ENCODE peak calls at places on chromosomes 1 and 21, in eight cellular contexts. F is GM12864, E is foreskin fibroblast, N is psoas muscle, G is breast epithelium, V is body of pancreas, W is AG04450, Z is fibroblast of mammary gland. B is an unnamed sample.

GRCh38 chr1:164958995-164959788 is 397.3 kb downstream of the LMX1A start:
- DNase-seq in W (no peak), G (no peak), E (no peak), F (no peak), N (no peak), Z (peak), V (no peak), B (no peak)

GRCh38 chr21:43734830-43735229 is 15.9 kb downstream of the PDXK start:
- DNase-seq in F (no peak), G (no peak), N (peak), W (no peak), E (no peak), Z (peak), V (no peak), B (peak)

GRCh38 chr1:8089535-8090228 is 63.6 kb upstream of the ERRFI1 start:
- DNase-seq in F (no peak), E (peak), W (no peak), V (no peak), G (no peak), Z (peak), N (no peak), B (no peak)

GRCh38 chr1:76949503-76949902 is 82.2 kb downstream of the ST6GALNAC5 start:
- DNase-seq in E (peak), W (no peak), N (no peak), V (no peak), Z (peak), F (no peak), G (no peak), B (no peak)

GRCh38 chr1:16111771-16112557 is 38.5 kb upstream of the FAM131C start:
- DNase-seq in W (peak), Z (peak), E (peak), N (no peak), V (peak), G (no peak), F (no peak), B (no peak)

GRCh38 chr1:68230901-68231626 is 1.3 kb downstream of the WLS start:
- DNase-seq in F (no peak), G (peak), W (no peak), E (no peak), Z (no peak), N (peak), V (peak), B (peak)

GRCh38 chr1:153260980-153261792 is 1.7 kb downstream of the LORICRIN start:
- DNase-seq in N (peak), Z (no peak), F (no peak), V (peak), E (peak), W (no peak), G (no peak), B (no peak)

GRCh38 chr1:21072721-21073120 is 104.0 kb downstream of the EIF4G3 start:
- DNase-seq in F (no peak), W (no peak), V (no peak), Z (peak), N (no peak), G (no peak), E (peak), B (no peak)

GRCh38 chr1:206855863-206856262 is 9.6 kb upstream of the IL20 start:
- DNase-seq in N (no peak), Z (no peak), F (no peak), E (no peak), G (no peak), W (no peak), V (no peak), B (no peak)

GRCh38 chr1:223242382-223242955 is 99.4 kb upstream of the TLR5 start:
- DNase-seq in G (no peak), V (no peak), Z (peak), W (no peak), N (no peak), F (no peak), E (no peak), B (no peak)

GRCh38 chr1:243269461-243269801 is 13.6 kb downstream of the SDCCAG8 start:
- DNase-seq in Z (no peak), V (no peak), E (no peak), F (no peak), W (no peak), G (no peak), N (no peak), B (no peak)

GRCh38 chr1:145977486-145978476 is 13.3 kb downstream of the POLR3GL start:
- DNase-seq in Z (peak), N (peak), V (peak), E (peak), W (peak), G (peak), F (peak), B (peak)

GRCh38 chr1:180929389-180929788 is 16.7 kb downstream of the KIAA1614 start:
- DNase-seq in W (no peak), Z (no peak), G (no peak), E (no peak), F (no peak), V (no peak), N (no peak), B (no peak)
- TF ChIP-seq CTCF in W (no peak), Z (no peak), G (no peak), E (no peak), F (no peak), V (no peak), N (no peak), B (no peak)

DNA sequence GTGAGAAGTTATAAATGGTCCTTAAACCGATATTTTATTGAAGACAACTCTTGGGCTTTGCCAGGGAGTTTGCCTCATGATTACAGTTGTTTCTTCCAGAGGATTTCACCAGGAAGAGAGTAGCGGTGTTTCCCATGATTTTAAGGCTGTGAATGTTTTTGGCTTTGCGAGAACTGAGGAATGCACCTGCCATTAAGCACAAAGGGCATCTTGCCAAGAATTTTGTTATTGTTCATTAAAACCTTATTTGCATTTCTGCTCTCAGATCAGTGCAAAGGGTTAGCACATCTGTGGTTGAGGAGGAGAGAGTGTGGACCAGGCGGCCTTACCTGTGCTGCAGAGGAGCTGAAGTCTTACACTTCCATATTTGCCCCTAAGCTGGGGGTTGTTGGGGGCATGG is 13.8 kb downstream of the CNIH3 start:
- DNase-seq in Z (no peak), F (no peak), V (no peak), W (no peak), E (no peak), N (no peak), G (no peak), B (no peak)
- TF ChIP-seq CTCF in Z (no peak), F (no peak), V (no peak), W (no peak), E (no peak), N (no peak), G (no peak), B (no peak)

DNA sequence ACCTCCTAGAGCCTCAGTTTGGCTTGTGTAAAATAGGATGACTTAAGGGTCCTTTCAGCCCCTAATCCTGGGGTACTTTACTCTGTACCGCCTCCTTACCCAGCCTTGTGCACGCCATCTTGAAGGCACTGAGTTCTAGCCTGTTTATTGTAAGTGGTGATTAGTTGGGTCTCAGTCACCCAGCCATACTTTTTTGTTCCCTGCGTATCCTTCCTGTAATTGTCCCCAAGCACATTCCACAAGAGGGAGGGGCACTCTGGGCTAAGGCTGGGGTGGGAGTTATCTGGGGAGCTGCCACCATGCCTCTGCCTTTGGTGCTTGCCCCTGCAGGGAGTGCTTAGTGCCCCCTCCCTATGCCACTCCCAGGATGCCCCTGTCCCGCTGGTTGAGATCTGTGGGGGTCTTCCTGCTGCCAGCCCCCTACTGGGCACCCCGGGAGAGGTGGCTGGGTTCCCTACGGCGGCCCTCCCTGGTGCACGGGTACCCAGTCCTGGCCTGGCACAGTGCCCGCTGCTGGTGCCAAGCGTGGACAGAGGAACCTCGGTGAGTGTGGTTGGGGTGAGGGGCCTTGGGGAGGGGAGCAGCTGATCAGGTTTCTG is 856 bp downstream of the FDPS start:
- DNase-seq in Z (no peak), F (no peak), G (no peak), N (no peak), E (no peak), W (no peak), V (peak), B (peak)
- TF ChIP-seq CTCF in Z (no peak), F (peak), G (no peak), N (no peak), E (no peak), W (no peak), V (no peak), B (no peak)

DNA sequence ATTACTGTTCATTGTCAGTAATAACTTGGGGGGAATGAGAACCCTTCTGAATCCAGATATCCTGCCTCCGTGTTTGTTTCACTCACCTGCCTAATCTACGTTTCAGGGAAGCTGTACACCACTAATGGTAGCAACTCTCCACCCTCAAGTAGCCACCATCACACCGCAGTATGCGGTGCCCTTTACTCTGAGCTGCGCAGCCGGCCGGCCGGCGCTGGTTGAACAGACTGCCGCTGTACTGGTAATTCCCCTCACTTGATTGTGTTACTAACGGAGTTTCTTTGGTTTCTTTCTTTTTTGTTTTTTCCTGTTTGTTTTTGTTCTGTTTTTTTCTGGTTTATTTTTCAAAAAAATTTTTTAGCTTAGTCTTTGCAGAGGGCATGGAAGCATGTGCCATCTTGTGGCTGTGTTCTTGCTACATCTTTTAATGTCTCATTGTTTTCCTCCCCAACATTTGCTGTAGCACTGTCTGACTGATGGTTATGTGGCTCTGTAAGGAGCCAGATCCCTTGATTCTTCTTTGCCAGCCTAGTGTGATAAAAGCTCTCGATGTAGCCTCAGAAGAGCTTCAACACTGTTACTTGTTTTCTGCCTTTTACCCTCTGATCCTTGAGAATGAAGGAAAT is 15.9 kb upstream of the OLFML3 start:
- DNase-seq in W (no peak), G (no peak), N (no peak), V (no peak), E (no peak), Z (no peak), F (no peak), B (no peak)
- TF ChIP-seq CTCF in W (peak), G (no peak), N (no peak), V (no peak), E (peak), Z (peak), F (no peak), B (no peak)

GRCh38 chr1:34547043-34547674 is 207.7 kb upstream of the GJB5 start:
- DNase-seq in F (no peak), Z (no peak), N (no peak), E (no peak), V (no peak), G (no peak), W (no peak), B (no peak)
- TF ChIP-seq CTCF in F (peak), Z (no peak), N (no peak), E (peak), V (no peak), G (no peak), W (peak), B (no peak)

DNA sequence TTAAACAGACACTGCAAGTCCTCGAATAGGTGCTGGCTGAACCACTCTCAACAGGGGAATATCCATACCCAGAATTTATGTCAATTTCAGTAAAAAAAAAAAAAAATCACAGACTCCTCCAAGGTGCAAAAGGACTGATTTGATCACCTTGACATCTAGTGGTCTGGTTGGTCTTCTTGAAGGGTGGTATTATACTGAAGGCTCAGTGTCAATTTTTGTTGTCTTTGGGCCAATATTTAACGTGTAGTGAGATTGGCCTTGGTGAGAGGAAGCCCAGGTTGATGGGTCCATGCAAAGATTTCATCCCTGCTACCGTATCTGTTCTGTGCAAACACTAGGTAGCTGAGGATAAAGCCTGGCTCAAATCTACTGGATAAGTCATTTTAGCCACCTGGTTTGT is 4.0 kb upstream of the GBP5 start:
- DNase-seq in Z (no peak), V (no peak), W (no peak), G (no peak), N (no peak), E (no peak), F (no peak), B (no peak)
- TF ChIP-seq CTCF in Z (no peak), V (no peak), W (no peak), G (no peak), N (no peak), E (peak), F (peak), B (no peak)

DNA sequence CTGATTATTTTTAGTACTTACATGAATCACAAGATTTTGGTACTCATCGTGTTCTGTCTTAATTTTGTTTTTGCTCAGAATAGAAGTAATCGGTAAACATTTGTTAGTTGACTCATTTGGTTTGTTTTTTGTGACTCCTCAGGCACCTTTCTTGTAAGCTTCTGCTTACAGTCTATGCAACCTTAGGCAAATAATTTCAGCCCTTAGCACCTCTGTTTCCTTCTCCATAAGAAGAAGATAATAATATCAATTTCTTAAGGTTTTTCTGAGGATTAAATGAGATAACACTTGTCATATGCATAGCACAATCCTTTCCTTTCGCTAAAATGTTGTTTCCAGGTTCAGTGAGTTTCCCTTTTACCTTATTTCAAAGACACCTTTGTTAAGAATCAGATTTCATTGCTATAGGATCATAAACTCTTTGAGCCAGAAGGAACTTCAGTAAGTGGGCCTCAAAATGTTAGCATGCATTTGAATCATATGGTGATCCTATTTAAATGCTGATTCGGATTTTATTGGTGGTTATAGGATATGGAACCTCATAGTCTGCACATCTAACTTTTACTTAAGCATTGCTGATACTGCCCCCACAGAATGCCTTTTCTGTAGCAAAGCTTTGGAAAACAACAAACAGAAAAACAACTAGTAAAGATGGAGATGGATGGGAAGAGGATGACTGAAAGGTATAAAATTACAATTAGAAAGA is 272.7 kb upstream of the CACYBP start:
- DNase-seq in V (no peak), W (no peak), F (no peak), N (no peak), G (no peak), Z (no peak), E (no peak), B (no peak)
- TF ChIP-seq CTCF in V (no peak), W (no peak), F (no peak), N (no peak), G (no peak), Z (no peak), E (no peak), B (no peak)

GRCh38 chr1:29341936-29342335 is 105.6 kb downstream of the PTPRU start:
- DNase-seq in G (no peak), W (no peak), F (no peak), V (no peak), Z (peak), N (no peak), E (no peak), B (no peak)
- TF ChIP-seq CTCF in G (no peak), W (peak), F (no peak), V (no peak), Z (peak), N (no peak), E (peak), B (no peak)

DNA sequence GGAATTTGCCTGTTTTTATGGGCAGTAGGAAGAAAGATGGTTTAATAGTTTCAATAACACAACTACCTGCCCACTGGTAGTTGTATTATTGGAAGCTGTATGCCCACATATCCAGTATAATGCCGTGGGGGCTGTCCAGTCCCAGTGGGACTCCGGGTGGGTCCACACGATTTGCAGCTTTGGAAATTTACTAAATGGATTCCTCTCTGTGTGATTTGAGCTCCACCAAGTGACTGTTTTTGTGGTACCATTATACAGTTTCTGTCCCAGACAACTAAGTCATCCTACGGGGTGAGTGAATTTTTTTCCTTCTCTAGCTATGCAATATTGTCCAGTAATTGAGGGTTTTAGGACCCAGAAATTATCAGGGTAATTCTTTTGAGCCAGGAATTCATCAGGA is 86.8 kb downstream of the PLA2G4A start:
- DNase-seq in V (no peak), G (no peak), F (no peak), W (no peak), E (no peak), N (no peak), Z (peak), B (no peak)
- TF ChIP-seq CTCF in V (no peak), G (no peak), F (no peak), W (no peak), E (no peak), N (no peak), Z (no peak), B (no peak)

GRCh38 chr1:194294006-194294405 is 1107.6 kb upstream of the B3GALT2 start:
- DNase-seq in N (no peak), G (no peak), V (no peak), Z (no peak), W (no peak), E (no peak), F (no peak), B (no peak)

GRCh38 chr1:194296201-194296600 is 1109.8 kb upstream of the B3GALT2 start:
- DNase-seq in N (no peak), V (no peak), F (no peak), Z (no peak), G (no peak), E (peak), W (no peak), B (no peak)

GRCh38 chr1:194297999-194298598 is 1111.7 kb upstream of the B3GALT2 start:
- DNase-seq in W (no peak), N (no peak), E (no peak), F (no peak), V (no peak), G (no peak), Z (no peak), B (no peak)

GRCh38 chr1:194297100-194297499 is 1110.7 kb upstream of the B3GALT2 start:
- DNase-seq in W (no peak), Z (no peak), E (no peak), F (no peak), G (no peak), N (no peak), V (no peak), B (no peak)

DNA sequence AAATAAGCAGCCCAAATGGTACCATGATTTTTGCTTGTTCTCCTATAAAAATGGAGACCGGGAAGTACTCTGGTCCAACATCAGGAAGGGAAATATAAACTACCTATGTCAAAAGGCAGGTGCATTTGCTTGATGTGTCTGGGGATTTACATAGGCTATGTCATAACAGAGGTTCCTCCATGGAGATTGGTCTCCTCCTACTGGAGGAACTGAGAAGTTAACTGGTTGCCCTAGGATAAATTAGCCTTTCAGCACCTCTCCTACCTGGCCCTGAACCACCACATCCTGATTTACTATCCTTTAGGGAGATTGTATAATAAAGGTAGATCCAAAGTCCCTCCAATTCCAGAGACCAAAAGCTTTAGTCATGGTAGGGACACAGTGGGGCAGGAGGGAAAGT is 1109.3 kb upstream of the B3GALT2 start:
- DNase-seq in F (peak), Z (no peak), N (no peak), W (no peak), G (no peak), E (no peak), V (peak), B (no peak)
- TF ChIP-seq CTCF in F (peak), Z (no peak), N (peak), W (peak), G (no peak), E (peak), V (peak), B (peak)